ENCODE peak calls at places on chromosome 20, in four cellular contexts. P is GM12865, A is bronchial epithelial cell, L is endothelial cell of umbilical vein. C is an unnamed sample.

GRCh38 chr20:7596541-7596940 is 343.7 kb downstream of the HAO1 start:
- DNase-seq in P (no peak), A (no peak), L (no peak), C (no peak)

GRCh38 chr20:23103284-23104018 is 17.3 kb upstream of the CD93 start:
- DNase-seq in P (no peak), A (peak), L (peak), C (no peak)

GRCh38 chr20:11403711-11404110 is 514.0 kb upstream of the BTBD3 start:
- DNase-seq in P (no peak), A (no peak), L (no peak), C (no peak)

GRCh38 chr20:41162396-41162795 is 25.1 kb downstream of the PLCG1 start:
- DNase-seq in P (no peak), A (no peak), L (no peak), C (no peak)

GRCh38 chr20:4328541-4328940 is 313.2 kb upstream of the RNF24 start:
- DNase-seq in P (no peak), A (no peak), L (no peak), C (no peak)

GRCh38 chr20:50274570-50275430 is 84.2 kb downstream of the CEBPB start:
- DNase-seq in P (no peak), A (no peak), L (no peak), C (no peak)

GRCh38 chr20:2713285-2713684 is 20.7 kb downstream of the EBF4 start:
- DNase-seq in P (no peak), A (peak), L (no peak), C (no peak)

GRCh38 chr20:58853976-58854637 is 1.6 kb downstream of the GNAS start:
- DNase-seq in P (no peak), A (no peak), L (no peak), C (no peak)

GRCh38 chr20:10637563-10637962 is 36.2 kb downstream of the JAG1 start:
- DNase-seq in P (no peak), A (no peak), L (peak), C (no peak)

GRCh38 chr20:14764511-14765369 is 427.3 kb upstream of the FLRT3 start:
- DNase-seq in P (no peak), A (peak), L (no peak), C (no peak)

GRCh38 chr20:9021216-9021615 is 47.7 kb upstream of the PLCB4 start:
- DNase-seq in P (no peak), A (no peak), L (no peak), C (no peak)

GRCh38 chr20:9161308-9161707 is 92.4 kb downstream of the PLCB4 start:
- DNase-seq in P (no peak), A (no peak), L (no peak), C (no peak)

GRCh38 chr20:47263502-47264084 is 92.9 kb downstream of the ZMYND8 start:
- DNase-seq in P (peak), A (no peak), L (no peak), C (no peak)

GRCh38 chr20:56215115-56215514 is 33.4 kb upstream of the MC3R start:
- DNase-seq in P (no peak), A (no peak), L (no peak), C (no peak)

GRCh38 chr20:53074811-53075314 is 102.7 kb downstream of the TSHZ2 start:
- DNase-seq in P (no peak), A (peak), L (no peak), C (no peak)

GRCh38 chr20:49620364-49621240 is 52.7 kb upstream of the PTGIS start:
- DNase-seq in P (peak), A (no peak), L (no peak), C (no peak)

GRCh38 chr20:50517817-50518154 is 7.6 kb downstream of the PTPN1 start:
- DNase-seq in P (no peak), A (no peak), L (no peak), C (no peak)

GRCh38 chr20:34311118-34312023 is 8.2 kb upstream of the AHCY start:
- DNase-seq in P (no peak), A (no peak), L (no peak), C (no peak)

GRCh38 chr20:2279245-2279779 is 16.5 kb upstream of the TGM3 start:
- DNase-seq in P (no peak), A (no peak), L (no peak), C (no peak)

GRCh38 chr20:45355209-45355608 is 7.0 kb upstream of the SDC4 start:
- DNase-seq in P (peak), A (peak), L (no peak), C (peak)

GRCh38 chr20:50837532-50838321 is 42.9 kb downstream of the BCAS4 start:
- DNase-seq in P (peak), A (peak), L (no peak), C (peak)

GRCh38 chr20:22389836-22390542 is 194.4 kb downstream of the FOXA2 start:
- DNase-seq in P (no peak), A (peak), L (no peak), C (peak)

GRCh38 chr20:59165794-59166709 is 2.4 kb downstream of the ZNF831 start:
- DNase-seq in P (no peak), A (no peak), L (no peak), C (no peak)

GRCh38 chr20:61932199-61932592 is 133.5 kb downstream of the TAF4 start:
- DNase-seq in P (no peak), A (no peak), L (no peak), C (no peak)

GRCh38 chr20:3887870-3888614 is 1.1 kb upstream of the PANK2 start:
- DNase-seq in P (peak), A (no peak), L (no peak), C (no peak)

GRCh38 chr20:38242848-38243449 is 17.6 kb downstream of the KIAA1755 start:
- DNase-seq in P (peak), A (no peak), L (no peak), C (no peak)

GRCh38 chr20:18403269-18403668 is 63.6 kb downstream of the DZANK1 start:
- DNase-seq in P (no peak), A (no peak), L (no peak), C (no peak)

GRCh38 chr20:33926425-33926824 is 67.3 kb upstream of the RALY start:
- DNase-seq in P (no peak), A (no peak), L (no peak), C (no peak)

GRCh38 chr20:22946594-22946993 is 88.5 kb upstream of the SSTR4 start:
- DNase-seq in P (no peak), A (no peak), L (no peak), C (peak)